ENCODE peak calls at places on chromosomes 2 and 18, in four cellular contexts. T is CD8-positive, alpha-beta T cell; O is adrenal gland; Q is PC-9. A is an unnamed sample. For H3K27me3, the result is how much of the 10 kb centered on the place peaks cover.

GRCh38 chr2:7907041-7907440 is 774.8 kb upstream of the ID2 start:
- DNase-seq in T (no peak), O (no peak), Q (no peak), A (no peak)

GRCh38 chr18:59063300-59063895 is 76.3 kb upstream of the SEC11C start:
- DNase-seq in T (no peak), Q (no peak), O (no peak), A (no peak)

GRCh38 chr2:239589270-239589825 is 188.5 kb upstream of the HDAC4 start:
- DNase-seq in O (no peak), T (no peak), Q (no peak), A (no peak)

GRCh38 chr18:50675043-50675442 is 115.2 kb downstream of the MAPK4 start:
- DNase-seq in Q (no peak), O (no peak), T (no peak), A (no peak)

GRCh38 chr2:39128919-39129391 is 8.1 kb upstream of the SOS1 start:
- DNase-seq in T (peak), Q (no peak), O (no peak), A (peak)

GRCh38 chr2:98883780-98884211 is 52.2 kb downstream of the CRACDL start:
- DNase-seq in Q (no peak), O (no peak), T (no peak), A (no peak)

GRCh38 chr2:189673661-189674373 is 653 bp upstream of the ANKAR start:
- DNase-seq in O (no peak), T (no peak), Q (no peak), A (no peak)

GRCh38 chr2:43848174-43848573 is 9.4 kb downstream of the ABCG8 start:
- DNase-seq in Q (peak), T (no peak), O (no peak), A (no peak)

GRCh38 chr2:168064011-168064998 is 183.1 kb downstream of the STK39 start:
- DNase-seq in O (no peak), T (no peak), Q (no peak), A (no peak)

GRCh38 chr2:121790276-121790956 is 35.0 kb downstream of the TSN start:
- DNase-seq in T (no peak), O (no peak), Q (peak), A (no peak)

GRCh38 chr2:139917723-139918384 is 1137.7 kb upstream of the NXPH2 start:
- DNase-seq in T (no peak), Q (no peak), O (no peak), A (no peak)

GRCh38 chr2:150138587-150138986 is 348.9 kb downstream of the RND3 start:
- DNase-seq in Q (no peak), T (no peak), O (no peak), A (no peak)

GRCh38 chr18:71998547-71998946 is 545.6 kb downstream of the CBLN2 start:
- DNase-seq in Q (no peak), O (no peak), T (no peak), A (no peak)

GRCh38 chr2:8477511-8478132 is 204.2 kb upstream of the ID2 start:
- DNase-seq in T (no peak), Q (peak), O (no peak), A (peak)

GRCh38 chr2:222301296-222301997 is 2.6 kb upstream of the PAX3 start:
- DNase-seq in O (no peak), T (no peak), Q (no peak), A (no peak)

GRCh38 chr2:144377929-144378328 is 142.0 kb downstream of the ZEB2 start:
- DNase-seq in O (no peak), T (no peak), Q (no peak), A (no peak)

GRCh38 chr2:219851801-219852481 is 224.5 kb downstream of the SLC4A3 start:
- DNase-seq in Q (no peak), T (no peak), O (no peak), A (no peak)

GRCh38 chr18:22169889-22170420 is 566 bp downstream of the GATA6 start:
- DNase-seq in O (peak), T (peak), Q (no peak), A (no peak)

GRCh38 chr2:38454081-38454480 is 77.0 kb upstream of the ATL2 start:
- DNase-seq in T (no peak), O (no peak), Q (no peak), A (no peak)

GRCh38 chr2:133982231-133982630 is 271.6 kb upstream of the MGAT5 start:
- DNase-seq in T (no peak), Q (no peak), O (no peak), A (no peak)

GRCh38 chr2:240397924-240398611 is 37.4 kb upstream of the GPC1 start:
- DNase-seq in Q (no peak), T (no peak), O (peak), A (no peak)

GRCh38 chr2:98269274-98269673 is 77.0 kb upstream of the CNGA3 start:
- DNase-seq in O (no peak), T (no peak), Q (no peak), A (no peak)

GRCh38 chr2:120738786-120739771 is 3.4 kb downstream of the GLI2 start:
- DNase-seq in Q (no peak), T (no peak), O (peak), A (no peak)

GRCh38 chr2:241441492-241441891 is 66.9 kb downstream of the STK25 start:
- DNase-seq in T (no peak), O (no peak), Q (no peak), A (peak)

GRCh38 chr18:34976899-34977786 is 64.1 kb upstream of the MAPRE2 start:
- DNase-seq in T (peak), O (peak), Q (peak), A (peak)

GRCh38 chr2:210630904-210631560 is 74.6 kb downstream of the CPS1 start:
- DNase-seq in Q (no peak), T (no peak), O (no peak), A (no peak)

GRCh38 chr2:216857131-216857550 is 2.7 kb downstream of the TNP1 start:
- DNase-seq in O (no peak), Q (peak), T (no peak), A (no peak)

GRCh38 chr2:151543898-151544297 is 134.2 kb downstream of the RIF1 start:
- DNase-seq in T (no peak), O (no peak), Q (no peak), A (no peak)

GRCh38 chr2:136131961-136132839 is 14.3 kb upstream of the CXCR4 start:
- DNase-seq in O (no peak), T (peak), Q (no peak), A (peak)

GRCh38 chr2:118834901-118835738 is 12.3 kb downstream of the EN1 start:
- DNase-seq in T (no peak), Q (no peak), O (no peak), A (no peak)
- H3K27me3 ChIP-seq in T (under half), Q (half or more), O (half or more), A (under half)

GRCh38 chr2:217878865-217879595 is 123.8 kb downstream of the TNS1 start:
- DNase-seq in O (no peak), T (no peak), Q (no peak), A (no peak)

GRCh38 chr2:217880891-217881290 is 121.9 kb downstream of the TNS1 start:
- DNase-seq in O (no peak), Q (no peak), T (no peak), A (no peak)

GRCh38 chr2:217876253-217876570 is 126.6 kb downstream of the TNS1 start:
- DNase-seq in Q (no peak), T (no peak), O (no peak), A (no peak)

GRCh38 chr2:217877866-217878265 is 124.9 kb downstream of the TNS1 start:
- DNase-seq in T (no peak), Q (no peak), O (no peak), A (no peak)

GRCh38 chr2:217880490-217880889 is 122.3 kb downstream of the TNS1 start:
- DNase-seq in Q (no peak), O (no peak), T (no peak), A (no peak)
- TF ChIP-seq CTCF in Q (no peak), O (no peak), T (no peak), A (no peak)

DNA sequence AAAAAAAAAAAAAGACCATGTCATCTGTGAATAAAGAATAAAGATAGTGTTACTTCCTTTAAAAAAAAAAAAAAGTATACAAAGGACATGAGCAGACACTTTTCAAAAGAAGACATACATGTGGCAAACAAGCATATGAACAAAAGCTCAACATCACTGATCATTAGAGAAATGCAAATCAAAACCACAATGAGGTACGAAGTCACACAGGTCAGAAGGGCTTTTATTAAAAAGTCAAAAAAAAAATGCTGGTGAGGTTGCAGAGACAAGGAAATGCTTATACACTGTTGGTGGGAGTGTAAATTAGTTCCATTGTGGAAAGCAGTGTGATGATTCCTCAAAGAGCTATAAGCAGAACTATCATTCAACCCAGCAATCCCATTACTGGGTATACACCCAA is 11.9 kb upstream of the ZC3H15 start:
- DNase-seq in O (no peak), T (no peak), Q (no peak), A (no peak)
- H3K27me3 ChIP-seq in O (under half), T (under half), Q (under half), A (under half)

DNA sequence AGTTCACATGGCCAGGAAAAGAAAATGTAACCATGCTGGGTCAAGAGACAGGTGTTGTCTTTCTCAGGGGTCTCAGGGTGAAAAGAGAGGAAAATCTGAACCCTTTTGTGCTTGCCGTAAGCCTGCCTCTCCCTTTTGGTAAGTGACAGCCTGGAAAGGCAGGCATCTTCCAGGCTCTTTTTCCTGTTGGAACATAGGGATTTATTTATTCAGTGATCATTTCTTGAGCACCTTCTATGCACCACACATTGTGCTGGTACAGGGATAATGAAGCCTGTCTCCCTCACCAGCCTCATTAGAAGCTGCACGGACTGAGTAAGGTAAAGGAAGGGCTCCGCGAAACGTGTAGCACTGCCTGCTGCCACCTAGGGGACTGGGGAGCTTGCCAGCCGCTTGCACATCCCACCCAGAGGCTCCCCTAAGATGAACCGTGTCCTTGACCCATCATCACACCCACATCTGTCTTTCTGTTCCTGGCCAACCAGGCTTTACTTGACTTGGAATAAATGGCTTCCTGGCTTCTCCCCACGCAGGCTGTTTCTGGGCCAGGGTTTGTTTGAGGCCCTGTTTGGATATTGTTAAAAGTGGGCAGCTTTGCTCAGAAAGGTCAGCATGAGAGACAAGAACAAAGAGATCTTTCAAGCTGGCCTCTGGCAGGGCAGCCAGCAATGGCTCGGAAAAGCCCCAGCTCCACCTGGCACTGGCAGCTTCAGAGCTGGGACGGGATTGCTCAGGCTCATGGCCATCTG is 73.3 kb upstream of the MCFD2 start:
- DNase-seq in Q (no peak), T (no peak), O (peak), A (no peak)
- TF ChIP-seq CTCF in Q (no peak), T (no peak), O (no peak), A (no peak)

DNA sequence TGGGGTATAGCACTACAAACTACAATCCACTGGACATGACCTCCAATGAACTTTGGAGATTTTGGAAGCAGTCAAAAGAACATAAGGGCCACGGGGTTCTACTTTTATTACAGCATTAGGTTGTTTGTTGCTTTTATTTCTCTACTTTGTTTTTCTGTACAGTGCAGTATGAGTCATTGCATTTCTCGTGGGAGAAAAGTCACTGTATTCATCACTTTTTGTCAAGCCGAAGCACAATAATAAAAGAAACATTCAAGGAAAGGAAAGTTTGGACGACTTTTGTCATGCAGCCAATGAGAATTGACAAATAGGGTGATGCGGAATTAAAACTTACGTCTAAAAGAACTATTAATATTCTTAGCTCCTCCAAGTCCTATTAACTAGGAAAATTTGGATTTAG is 209.8 kb downstream of the TMEM182 start:
- DNase-seq in Q (no peak), T (no peak), O (no peak), A (no peak)
- H3K27me3 ChIP-seq in Q (under half), T (under half), O (under half), A (under half)

GRCh38 chr18:48864876-48865275 is 85.9 kb downstream of the SMAD7 start:
- DNase-seq in Q (no peak), T (no peak), O (no peak), A (no peak)

GRCh38 chr18:48868468-48869466 is 82.0 kb downstream of the SMAD7 start:
- DNase-seq in Q (no peak), T (peak), O (no peak), A (peak)

GRCh38 chr18:48867978-48868377 is 82.8 kb downstream of the SMAD7 start:
- DNase-seq in Q (no peak), T (no peak), O (no peak), A (no peak)

GRCh38 chr18:48866856-48867255 is 83.9 kb downstream of the SMAD7 start:
- DNase-seq in O (no peak), T (no peak), Q (no peak), A (no peak)

GRCh38 chr18:48866028-48866733 is 84.6 kb downstream of the SMAD7 start:
- DNase-seq in T (no peak), O (peak), Q (no peak), A (no peak)
- TF ChIP-seq CTCF in T (no peak), O (no peak), Q (no peak), A (no peak)

DNA sequence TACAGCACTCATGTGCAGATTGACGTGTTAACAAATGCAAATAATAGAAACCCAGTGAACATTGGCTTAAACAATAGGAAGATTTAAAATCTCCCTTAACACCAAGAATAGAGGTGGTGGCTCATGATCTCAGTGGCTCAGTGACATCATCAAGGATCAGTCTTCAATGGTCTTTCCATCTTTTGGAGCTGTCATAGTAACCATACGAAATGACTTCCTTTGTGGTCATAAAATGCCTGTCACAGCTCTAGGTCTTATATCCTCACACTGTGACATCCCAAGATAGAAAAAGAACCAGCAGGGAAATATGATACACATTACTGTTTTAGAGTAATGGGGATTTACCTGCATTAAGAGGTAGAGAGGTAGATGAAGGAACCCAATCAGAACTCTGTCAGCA is 59.6 kb upstream of the ACKR3 start:
- DNase-seq in T (no peak), O (no peak), Q (no peak), A (no peak)
- H3K27me3 ChIP-seq in T (under half), O (under half), Q (under half), A (under half)